ENCODE peak calls at places on chromosomes 4 and X, in nine cellular contexts. C is lower lobe of right lung, T is HCT116, Q is neuronal stem cell, B is hepatocyte, Z is fibroblast of lung, V is left ventricle myocardium inferior, O is right lobe of liver, N is suprapubic skin. K is an unnamed sample. For H3K9me3, the result is how much of the 10 kb centered on the place peaks cover.

GRCh38 chrX:19410259-19410658 is 66.5 kb downstream of the PDHA1 start:
- DNase-seq in C (no peak), T (no peak), Q (no peak), B (no peak), Z (no peak), V (no peak), O (no peak), N (no peak), K (no peak)

GRCh38 chr4:26860922-26861433 is 337 bp downstream of the STIM2 start:
- DNase-seq in C (peak), T (no peak), Q (peak), B (peak), Z (peak), V (peak), O (peak), N (peak), K (peak)

GRCh38 chrX:96436105-96436504 is 248.5 kb upstream of the DIAPH2 start:
- DNase-seq in C (no peak), T (no peak), Q (no peak), B (no peak), Z (peak), V (no peak), O (no peak), N (no peak), K (no peak)

GRCh38 chr4:2850966-2851782 is 7.5 kb downstream of the ADD1 start:
- DNase-seq in C (no peak), T (no peak), Q (no peak), B (no peak), Z (peak), V (no peak), O (no peak), N (no peak), K (no peak)

GRCh38 chrX:2638279-2638678 is 52.8 kb upstream of the CD99 start:
- DNase-seq in C (no peak), T (no peak), Q (no peak), B (no peak), Z (no peak), V (no peak), O (no peak), N (no peak), K (no peak)

GRCh38 chr4:120977435-120977997 is 55.0 kb upstream of the PRDM5 start:
- DNase-seq in C (no peak), T (peak), Q (no peak), B (peak), Z (peak), V (no peak), O (no peak), N (no peak), K (no peak)

GRCh38 chr4:29081230-29081955 is 1638.8 kb upstream of the PCDH7 start:
- DNase-seq in C (no peak), T (peak), Q (no peak), B (peak), Z (peak), V (no peak), O (no peak), N (no peak), K (no peak)

GRCh38 chr4:19614171-19614570 is 637.5 kb upstream of the SLIT2 start:
- DNase-seq in C (no peak), T (no peak), Q (no peak), B (no peak), Z (no peak), V (no peak), O (no peak), N (no peak), K (no peak)

GRCh38 chr4:174553828-174554227 is 31.5 kb upstream of the HPGD start:
- DNase-seq in C (no peak), T (no peak), Q (no peak), B (no peak), Z (peak), V (no peak), O (no peak), N (no peak), K (no peak)

GRCh38 chr4:114383721-114384120 is 214.9 kb upstream of the UGT8 start:
- DNase-seq in C (no peak), T (peak), Q (no peak), B (no peak), Z (peak), V (no peak), O (no peak), N (no peak), K (no peak)

GRCh38 chr4:150126880-150127236 is 48.6 kb downstream of the DCLK2 start:
- DNase-seq in C (no peak), T (no peak), Q (no peak), B (no peak), Z (peak), V (no peak), O (no peak), N (no peak), K (no peak)

GRCh38 chr4:41505161-41505653 is 32.8 kb upstream of the LIMCH1 start:
- DNase-seq in C (no peak), T (no peak), Q (no peak), B (no peak), Z (peak), V (no peak), O (no peak), N (no peak), K (peak)

GRCh38 chr4:44016582-44017421 is 431.8 kb downstream of the KCTD8 start:
- DNase-seq in C (no peak), T (no peak), Q (no peak), B (no peak), Z (peak), V (no peak), O (no peak), N (no peak), K (no peak)

GRCh38 chr4:17690898-17691297 is 76.5 kb downstream of the MED28 start:
- DNase-seq in C (no peak), T (peak), Q (no peak), B (no peak), Z (no peak), V (no peak), O (no peak), N (no peak), K (no peak)

GRCh38 chr4:112170451-112170993 is 25.3 kb downstream of the FAM241A start:
- DNase-seq in C (no peak), T (peak), Q (no peak), B (peak), Z (peak), V (no peak), O (no peak), N (no peak), K (no peak)

GRCh38 chrX:10280061-10280460 is 123.3 kb downstream of the CLCN4 start:
- DNase-seq in C (no peak), T (no peak), Q (no peak), B (no peak), Z (no peak), V (no peak), O (no peak), N (no peak), K (no peak)

GRCh38 chr4:7582313-7583096 is 147.8 kb upstream of the PSAPL1 start:
- DNase-seq in C (no peak), T (no peak), Q (no peak), B (no peak), Z (no peak), V (no peak), O (no peak), N (no peak), K (no peak)

GRCh38 chr4:168881754-168882153 is 128.3 kb downstream of the CBR4 start:
- DNase-seq in C (no peak), T (no peak), Q (no peak), B (no peak), Z (no peak), V (no peak), O (no peak), N (no peak), K (no peak)

GRCh38 chrX:69154051-69154450 is 11.2 kb downstream of the PJA1 start:
- DNase-seq in C (no peak), T (no peak), Q (no peak), B (no peak), Z (no peak), V (no peak), O (no peak), N (no peak), K (no peak)

GRCh38 chr4:141158219-141158618 is 24.9 kb upstream of the RNF150 start:
- DNase-seq in C (no peak), T (peak), Q (peak), B (peak), Z (peak), V (no peak), O (no peak), N (no peak), K (no peak)

GRCh38 chrX:116427976-116428375 is 8.4 kb upstream of the SLC6A14 start:
- DNase-seq in C (no peak), T (no peak), Q (no peak), B (no peak), Z (no peak), V (no peak), O (no peak), N (no peak), K (no peak)

DNA sequence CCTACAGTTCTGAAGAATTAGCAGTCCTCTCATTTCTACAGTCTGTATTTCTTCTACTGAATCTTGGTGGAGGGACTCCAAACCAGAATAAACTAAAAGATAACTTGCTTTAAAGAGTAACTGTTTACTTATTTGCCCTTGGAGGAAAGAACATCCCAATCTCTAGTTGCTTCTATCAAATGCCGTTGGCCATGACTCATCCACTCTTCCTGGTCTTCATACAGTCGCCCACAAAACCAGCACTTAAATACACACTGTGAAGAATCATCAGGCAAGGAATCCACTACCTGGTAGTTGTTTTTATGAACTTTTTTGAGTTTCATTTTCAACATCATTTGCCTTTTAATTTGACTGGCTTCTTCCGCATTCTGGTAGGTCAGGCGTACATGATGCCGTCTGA is 14.2 kb downstream of the ZNF518B start:
- DNase-seq in C (no peak), T (no peak), Q (no peak), B (no peak), Z (no peak), V (no peak), O (no peak), N (no peak), K (no peak)
- H3K9me3 ChIP-seq in C (under half), T (under half), Q (under half), B (under half), Z (under half), V (half or more), O (under half), N (under half), K (under half)

DNA sequence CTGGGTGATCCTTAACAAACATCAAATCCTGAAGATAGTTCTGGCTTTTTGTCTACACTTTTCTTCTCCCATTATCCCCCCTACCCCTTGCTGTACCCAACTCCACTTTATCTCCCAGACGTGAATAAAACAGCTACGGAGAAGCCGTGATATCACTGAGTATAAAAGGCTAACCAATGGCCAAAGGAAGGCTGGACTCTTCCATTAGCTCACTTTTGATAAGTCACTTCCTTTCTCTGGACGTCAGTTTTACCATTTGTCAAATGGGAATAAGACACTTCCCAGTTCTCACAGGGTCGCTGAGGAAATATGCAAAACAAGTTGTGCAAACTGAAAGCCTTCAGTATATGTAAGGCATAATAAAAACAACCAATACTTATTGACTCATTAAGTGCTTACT is 38.6 kb upstream of the EDA2R start:
- DNase-seq in C (no peak), T (no peak), Q (no peak), B (no peak), Z (no peak), V (no peak), O (no peak), N (no peak), K (no peak)
- H3K4me3 ChIP-seq in C (no peak), T (no peak), Q (no peak), B (no peak), Z (no peak), V (no peak), O (no peak), N (no peak), K (no peak)

DNA sequence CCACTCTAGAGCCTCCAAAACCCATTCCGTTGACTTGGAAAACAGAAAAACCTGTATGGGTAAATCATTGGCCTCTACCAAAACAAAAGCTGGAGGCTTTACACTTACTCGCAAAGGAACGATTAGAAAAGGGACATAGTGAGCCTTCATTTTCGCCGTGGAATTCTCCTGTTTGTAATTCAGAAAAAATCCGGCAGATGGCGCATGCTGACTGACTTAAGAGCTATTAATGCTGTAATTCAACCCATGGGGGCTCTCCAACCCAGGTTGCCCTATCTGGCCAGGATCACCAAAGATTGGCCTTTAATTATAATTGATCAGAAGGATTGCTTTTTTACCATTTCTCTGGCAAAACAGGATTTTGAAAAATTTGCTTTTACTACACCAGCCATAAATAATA is 60.8 kb downstream of the ZNF732 start:
- DNase-seq in C (no peak), T (peak), Q (no peak), B (peak), Z (peak), V (no peak), O (no peak), N (no peak), K (peak)
- H3K9me3 ChIP-seq in C (under half), T (under half), Q (under half), B (under half), Z (under half), V (under half), O (under half), N (under half), K (under half)

GRCh38 chrX:48802813-48803261 is 970 bp downstream of the HDAC6 start:
- DNase-seq in C (no peak), T (no peak), Q (no peak), B (no peak), Z (no peak), V (no peak), O (no peak), N (no peak), K (peak)
- H3K4me3 ChIP-seq in C (peak), T (peak), Q (peak), B (peak), Z (peak), V (peak), O (peak), N (peak), K (no peak)

DNA sequence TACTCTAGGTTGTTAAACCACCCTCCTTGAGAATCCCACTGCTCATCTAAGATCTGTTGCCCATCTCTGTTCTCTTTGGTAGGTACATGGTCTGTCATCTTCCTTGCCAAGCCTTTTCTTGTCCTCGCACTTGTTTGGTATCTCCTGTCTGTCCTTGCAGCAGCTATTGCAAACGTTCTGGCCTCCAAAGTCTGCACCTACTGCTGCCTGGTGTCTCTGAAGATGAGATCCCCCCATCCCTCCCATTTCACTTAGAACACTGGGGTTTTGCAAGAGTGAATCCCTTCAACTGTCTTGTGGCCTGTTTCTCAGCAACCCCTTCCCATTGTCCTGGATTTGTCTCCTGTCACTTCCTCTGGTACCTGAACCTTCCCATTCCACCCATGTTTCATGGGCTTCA is 673 bp downstream of the CNGA2 start:
- DNase-seq in C (no peak), T (no peak), Q (no peak), B (no peak), Z (no peak), V (no peak), O (no peak), N (no peak), K (no peak)
- H3K9me3 ChIP-seq in C (under half), T (under half), Q (under half), B (under half), Z (under half), V (under half), O (under half), N (under half), K (under half)

DNA sequence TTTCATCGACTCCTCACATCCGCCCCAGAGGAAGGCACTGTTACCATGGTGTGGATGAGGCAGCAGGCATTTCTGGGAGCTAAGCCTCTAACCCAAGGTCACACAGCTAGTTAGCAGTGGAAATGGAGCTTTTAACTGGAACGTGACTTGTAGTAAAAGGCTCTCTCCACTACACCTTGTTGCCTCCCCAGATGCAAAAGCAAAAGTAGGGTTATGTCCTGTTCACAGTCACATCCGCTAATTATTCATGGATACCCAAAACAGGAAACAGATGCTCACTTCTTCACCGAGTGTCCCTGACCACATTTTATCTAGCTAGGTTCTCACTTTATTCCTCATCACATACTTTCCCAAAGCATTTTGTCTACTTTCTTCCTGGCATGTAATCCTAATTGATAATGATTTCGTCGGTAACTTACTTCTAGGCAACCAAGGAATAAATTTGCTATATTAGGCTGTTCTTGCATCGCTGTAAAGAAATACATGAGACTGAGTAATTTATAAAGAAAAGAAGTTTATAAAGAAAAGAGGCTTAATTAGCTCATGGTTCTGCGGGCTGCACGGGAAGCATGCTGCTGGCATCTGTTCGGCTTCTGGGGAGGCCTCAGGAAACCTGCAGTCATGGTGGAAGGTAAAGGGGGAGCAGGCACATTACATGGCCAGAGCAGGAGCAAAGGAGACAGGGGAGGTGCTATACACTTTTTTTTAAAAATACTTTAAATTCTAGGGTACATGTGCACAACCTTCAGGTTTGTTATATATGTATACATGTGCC is 290.1 kb downstream of the STK32B start:
- DNase-seq in C (no peak), T (no peak), Q (no peak), B (no peak), Z (no peak), V (no peak), O (no peak), N (no peak), K (no peak)
- H3K4me3 ChIP-seq in C (no peak), T (no peak), Q (no peak), B (no peak), Z (no peak), V (no peak), O (no peak), N (no peak), K (no peak)

GRCh38 chr4:189861101-189861500 is 79.6 kb upstream of the FRG1 start:
- DNase-seq in C (no peak), T (no peak), Q (no peak), B (no peak), Z (no peak), V (no peak), O (no peak), N (no peak), K (no peak)

DNA sequence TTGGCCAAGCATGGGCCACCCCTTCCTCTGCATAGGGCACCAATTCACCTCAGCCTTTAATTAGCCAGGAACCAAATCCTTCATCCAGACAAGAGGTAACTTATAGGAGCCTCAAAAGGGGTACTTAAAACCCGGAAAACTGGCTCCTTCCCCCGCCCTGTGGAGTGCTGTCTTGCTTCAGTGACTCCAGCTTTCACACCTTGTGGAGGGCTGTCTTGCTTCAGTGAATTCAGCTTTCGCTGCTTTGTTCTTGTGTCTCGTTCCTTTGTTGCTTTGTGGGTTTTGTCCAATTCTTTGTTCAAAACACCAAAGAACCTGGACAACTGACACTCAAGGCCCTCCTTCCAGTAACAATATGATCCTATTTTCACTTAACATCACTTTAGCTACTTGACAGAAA is 82.2 kb upstream of the FRG1 start:
- DNase-seq in C (no peak), T (no peak), Q (peak), B (no peak), Z (no peak), V (no peak), O (no peak), N (no peak), K (no peak)
- H3K9me3 ChIP-seq in C (under half), T (under half), Q (under half), B (under half), Z (under half), V (under half), O (under half), N (under half), K (under half)